ENCODE peak calls at places on chromosomes 6 and 20, in six cellular contexts. F is suprapubic skin, H is lower leg skin, K is mucosa of descending colon, G is ascending aorta, W is DND-41. N is an unnamed sample.

GRCh38 chr6:6946477-6947145 is 161.2 kb upstream of the RREB1 start:
- DNase-seq in H (no peak), K (no peak), G (no peak), W (no peak), F (no peak), N (no peak)

GRCh38 chr20:23664954-23665353 is 23.9 kb downstream of the CST4 start:
- DNase-seq in W (no peak), K (no peak), H (no peak), G (no peak), F (no peak), N (no peak)

GRCh38 chr6:143267740-143268139 is 182.8 kb downstream of the ADAT2 start:
- DNase-seq in K (no peak), W (no peak), F (no peak), G (no peak), H (no peak), N (no peak)

GRCh38 chr20:1711826-1712601 is 54.4 kb upstream of the SIRPG start:
- DNase-seq in F (no peak), W (no peak), H (no peak), G (no peak), K (no peak), N (no peak)

GRCh38 chr6:135014353-135014832 is 40.2 kb downstream of the HBS1L start:
- DNase-seq in W (peak), G (no peak), F (no peak), H (no peak), K (no peak), N (no peak)

GRCh38 chr6:165811512-165811911 is 148.5 kb upstream of the PDE10A start:
- DNase-seq in G (no peak), K (no peak), H (no peak), F (no peak), W (no peak), N (no peak)

GRCh38 chr6:7111095-7111690 is 3.4 kb downstream of the RREB1 start:
- DNase-seq in F (no peak), H (no peak), G (no peak), W (no peak), K (no peak), N (no peak)

GRCh38 chr6:122631571-122632249 is 21.5 kb downstream of the PKIB start:
- DNase-seq in H (no peak), W (no peak), F (no peak), G (no peak), K (no peak), N (no peak)

GRCh38 chr20:57383447-57384347 is 7.5 kb upstream of the RBM38 start:
- DNase-seq in H (no peak), G (no peak), K (peak), F (no peak), W (no peak), N (no peak)

GRCh38 chr6:44906761-44907160 is 421.4 kb upstream of the RUNX2 start:
- DNase-seq in W (no peak), F (no peak), G (no peak), H (no peak), K (no peak), N (no peak)

GRCh38 chr6:15818491-15818890 is 155.7 kb upstream of the DTNBP1 start:
- DNase-seq in G (no peak), W (no peak), K (no peak), H (no peak), F (no peak), N (no peak)

GRCh38 chr6:124888581-124889371 is 73.5 kb upstream of the RNF217 start:
- DNase-seq in G (no peak), W (no peak), K (no peak), F (no peak), H (no peak), N (no peak)

GRCh38 chr6:15713325-15713724 is 50.5 kb upstream of the DTNBP1 start:
- DNase-seq in F (no peak), K (no peak), G (no peak), W (no peak), H (no peak), N (no peak)

GRCh38 chr6:155710704-155711103 is 255.1 kb upstream of the NOX3 start:
- DNase-seq in W (no peak), F (no peak), H (no peak), G (no peak), K (no peak), N (no peak)

GRCh38 chr6:35507221-35507620 is 5.5 kb downstream of the TULP1 start:
- DNase-seq in K (no peak), W (no peak), G (no peak), H (no peak), F (no peak), N (no peak)

GRCh38 chr6:49582529-49582928 is 32.1 kb downstream of the C6orf141 start:
- DNase-seq in H (no peak), G (no peak), F (no peak), W (no peak), K (no peak), N (no peak)

GRCh38 chr6:83038246-83038645 is 27.4 kb downstream of the UBE3D start:
- DNase-seq in F (no peak), W (no peak), G (no peak), K (no peak), H (no peak), N (no peak)

GRCh38 chr6:5292154-5292553 is 30.8 kb downstream of the FARS2 start:
- DNase-seq in G (no peak), H (no peak), W (no peak), F (no peak), K (no peak), N (peak)

GRCh38 chr6:1832844-1833787 is 223.4 kb downstream of the FOXC1 start:
- DNase-seq in H (peak), G (no peak), F (no peak), K (peak), W (no peak), N (no peak)

GRCh38 chr20:52236292-52236691 is 44.7 kb upstream of the ZFP64 start:
- DNase-seq in H (no peak), G (no peak), W (no peak), F (no peak), K (no peak), N (no peak)

GRCh38 chr20:20003088-20003954 is 13.8 kb upstream of the NAA20 start:
- DNase-seq in G (peak), H (no peak), W (no peak), K (peak), F (no peak), N (peak)

GRCh38 chr20:17023811-17024210 is 203.0 kb upstream of the PCSK2 start:
- DNase-seq in W (no peak), H (no peak), G (no peak), F (no peak), K (no peak), N (no peak)

GRCh38 chr6:9482030-9482731 is 932.7 kb downstream of the TFAP2A start:
- DNase-seq in H (no peak), K (no peak), G (no peak), F (no peak), W (no peak), N (no peak)

GRCh38 chr20:48283470-48284110 is 498.3 kb upstream of the SULF2 start:
- DNase-seq in K (peak), F (no peak), W (no peak), G (peak), H (peak), N (peak)

GRCh38 chr6:131976545-131977061 is 25.4 kb upstream of the CCN2 start:
- DNase-seq in F (no peak), W (no peak), H (no peak), G (no peak), K (no peak), N (peak)

GRCh38 chr6:74597266-74597665 is 608.6 kb downstream of the COL12A1 start:
- DNase-seq in W (no peak), H (no peak), G (no peak), F (no peak), K (no peak), N (no peak)

GRCh38 chr20:36120241-36120640 is 34.3 kb upstream of the EPB41L1 start:
- DNase-seq in H (no peak), W (no peak), K (no peak), G (no peak), F (no peak), N (no peak)

GRCh38 chr6:76861403-76861802 is 601.9 kb downstream of the HTR1B start:
- DNase-seq in G (no peak), F (no peak), K (peak), W (no peak), H (no peak), N (peak)

GRCh38 chr6:28758046-28758817 is 165.6 kb downstream of the TRIM27 start:
- DNase-seq in F (no peak), G (no peak), H (no peak), W (no peak), K (no peak), N (peak)

GRCh38 chr6:99991955-99992354 is 2.1 kb downstream of the MCHR2 start:
- DNase-seq in F (no peak), K (no peak), H (no peak), G (no peak), W (no peak), N (no peak)

GRCh38 chr6:99997141-99997540 is 3.1 kb upstream of the MCHR2 start:
- DNase-seq in F (no peak), H (no peak), K (no peak), W (no peak), G (no peak), N (no peak)

GRCh38 chr6:99993533-99994251 is at the start of gene MCHR2:
- DNase-seq in W (no peak), H (no peak), F (no peak), G (no peak), K (no peak), N (peak)

GRCh38 chr6:99993146-99993532 is 884 bp downstream of the MCHR2 start:
- DNase-seq in K (no peak), F (no peak), G (no peak), W (no peak), H (no peak), N (no peak)

GRCh38 chr6:99995916-99996315 is 1.9 kb upstream of the MCHR2 start:
- DNase-seq in H (no peak), K (no peak), F (no peak), W (no peak), G (no peak), N (no peak)
- H3K4me3 ChIP-seq in H (no peak), K (no peak), F (no peak), W (no peak), G (no peak), N (no peak)

DNA sequence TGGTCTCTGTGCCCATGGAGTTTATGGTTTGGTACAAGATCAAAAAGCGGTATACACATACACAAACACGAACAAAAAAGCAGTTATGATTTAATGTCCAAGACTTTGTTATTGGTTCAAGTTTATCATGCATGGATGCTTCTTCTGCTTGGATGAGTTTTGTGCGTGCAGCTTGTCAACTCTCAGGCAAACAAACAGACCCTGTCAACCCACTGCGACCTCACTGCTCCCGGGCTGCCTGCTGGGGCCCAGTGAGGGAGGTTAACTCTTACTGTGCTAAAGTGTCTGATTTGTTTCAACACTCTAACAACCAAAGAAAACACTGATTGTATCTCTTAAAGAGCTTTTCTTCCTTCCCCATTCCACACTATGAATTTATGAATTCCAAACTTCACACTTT is 26.8 kb upstream of the DDR1 start:
- DNase-seq in F (no peak), H (no peak), W (no peak), G (no peak), K (no peak), N (no peak)
- H3K4me3 ChIP-seq in F (no peak), H (no peak), W (no peak), G (no peak), K (no peak), N (no peak)

GRCh38 chr20:24773168-24773567 is 175.9 kb upstream of the CST7 start:
- DNase-seq in W (no peak), F (no peak), H (no peak), K (no peak), G (no peak), N (no peak)

GRCh38 chr20:24769878-24770627 is 179.0 kb upstream of the CST7 start:
- DNase-seq in K (no peak), F (peak), H (no peak), G (no peak), W (peak), N (no peak)

GRCh38 chr20:24770628-24771556 is 178.2 kb upstream of the CST7 start:
- DNase-seq in K (no peak), F (peak), G (no peak), H (no peak), W (peak), N (no peak)

GRCh38 chr20:24772667-24773066 is 176.4 kb upstream of the CST7 start:
- DNase-seq in K (no peak), G (no peak), H (no peak), F (no peak), W (no peak), N (no peak)

DNA sequence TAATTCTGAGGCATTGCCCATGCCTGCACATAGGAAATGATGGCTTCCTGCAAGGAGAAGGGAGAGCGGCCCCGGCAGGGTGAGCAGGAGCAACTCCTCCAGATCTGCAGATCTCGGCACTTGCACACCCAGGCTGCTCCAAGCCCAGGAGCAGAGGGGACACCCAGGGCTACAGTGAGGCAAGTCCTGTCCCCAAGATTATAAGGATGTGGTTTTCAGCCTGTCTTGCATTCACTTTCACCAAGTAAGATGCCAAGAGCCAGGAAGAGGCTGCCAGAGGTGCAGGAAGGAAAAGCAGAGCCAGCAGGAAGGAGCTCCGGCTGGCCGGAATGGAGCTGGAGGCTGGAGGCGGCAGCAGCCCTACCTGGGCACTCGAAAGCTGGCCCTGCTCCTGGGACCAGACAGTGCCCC is 177.4 kb upstream of the CST7 start:
- DNase-seq in K (no peak), F (peak), G (no peak), W (peak), H (no peak), N (no peak)
- H3K4me3 ChIP-seq in K (no peak), F (no peak), G (no peak), W (no peak), H (no peak), N (no peak)

DNA sequence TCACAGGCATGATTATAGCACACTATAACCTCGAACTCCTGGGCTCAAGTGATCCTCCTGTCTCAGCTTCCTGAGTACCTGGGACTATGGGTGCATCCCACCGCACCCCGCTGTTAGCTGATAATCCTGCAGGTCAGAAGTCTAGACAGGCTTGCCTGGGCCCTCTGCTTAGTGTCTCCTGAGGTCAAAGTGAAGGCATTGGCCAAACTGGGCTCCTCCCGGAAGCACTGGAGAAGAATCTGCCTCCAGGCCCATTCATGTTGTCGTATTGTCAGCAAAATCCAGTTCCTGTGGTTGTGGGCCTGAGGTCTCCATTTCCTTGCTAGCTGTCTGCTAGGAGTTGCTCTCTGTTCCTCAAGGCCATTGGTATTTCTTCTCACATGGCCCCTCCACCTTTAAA is 6.3 kb upstream of the MROH8 start:
- DNase-seq in K (no peak), G (no peak), H (no peak), W (no peak), F (no peak), N (no peak)
- H3K4me3 ChIP-seq in K (no peak), G (no peak), H (no peak), W (no peak), F (no peak), N (no peak)

DNA sequence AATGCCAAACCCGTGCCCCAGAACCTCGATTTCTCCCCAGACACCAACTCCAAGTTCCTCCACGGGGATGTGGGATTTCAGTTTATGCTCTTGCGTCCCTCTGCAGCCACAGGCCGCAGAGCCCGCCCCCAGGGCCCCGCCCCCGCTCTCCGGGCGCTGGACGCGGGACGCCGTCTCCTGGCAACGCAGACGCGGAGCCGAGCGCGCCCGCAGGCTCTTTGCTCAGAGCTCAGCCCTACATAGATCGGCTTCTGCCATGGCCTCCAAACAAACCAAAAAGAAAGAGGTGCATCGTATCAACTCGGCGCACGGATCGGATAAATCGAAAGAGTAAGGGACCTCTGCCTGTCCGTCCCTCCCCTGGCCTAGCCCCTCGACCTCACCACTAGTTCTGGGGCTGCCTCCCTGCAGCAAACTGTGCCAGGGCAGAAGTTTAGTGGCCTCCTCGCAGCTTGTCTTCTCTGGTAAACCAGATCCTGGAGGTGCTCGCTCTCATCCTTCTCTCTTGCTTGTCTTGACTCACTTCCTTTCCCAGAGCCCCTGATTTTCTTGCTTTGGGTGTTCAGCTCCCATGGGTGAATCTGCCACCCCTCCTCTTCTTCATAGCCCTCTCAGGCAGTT is at the start of gene ADGB:
- DNase-seq in G (no peak), F (peak), W (no peak), H (peak), K (peak), N (peak)
- H3K4me3 ChIP-seq in G (peak), F (peak), W (no peak), H (no peak), K (no peak), N (peak)

DNA sequence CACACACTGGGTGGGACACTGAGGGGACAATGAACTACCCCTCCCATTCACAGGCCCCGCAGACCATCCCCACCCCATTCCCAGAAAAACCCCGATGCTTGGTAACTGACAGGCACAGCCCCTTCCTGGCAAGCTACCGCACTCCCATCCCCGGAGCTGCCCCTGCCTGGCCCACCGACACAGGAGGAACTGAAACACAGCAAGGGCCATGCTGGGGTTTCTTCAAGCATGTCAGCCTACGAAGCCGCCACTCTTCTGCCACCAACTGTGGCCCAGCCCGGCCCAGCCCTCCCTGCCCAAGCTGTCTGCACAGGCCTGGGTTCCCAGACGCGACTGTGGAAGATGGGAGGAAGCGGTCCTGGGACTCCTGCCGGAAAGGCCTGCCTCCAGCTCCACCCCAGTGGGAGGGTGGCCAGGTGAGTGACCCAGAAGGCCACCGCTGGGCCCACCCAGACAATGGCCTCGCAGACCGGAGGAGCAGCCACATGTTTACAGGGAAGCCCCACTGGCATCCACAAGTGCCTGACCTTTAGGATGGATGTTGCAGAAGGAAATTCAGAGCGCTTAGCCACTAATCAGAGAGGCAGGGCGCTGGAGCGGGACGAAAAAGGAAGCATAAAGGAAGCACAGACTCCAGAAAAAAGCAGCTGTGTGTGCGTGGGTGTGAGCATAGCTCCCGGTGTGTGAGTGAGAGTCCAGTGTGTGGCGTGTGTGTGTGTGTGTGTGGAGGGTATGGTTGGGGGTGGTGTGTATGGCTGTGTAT is 91.5 kb downstream of the PRND start:
- DNase-seq in K (peak), G (no peak), W (no peak), F (peak), H (no peak), N (peak)
- H3K4me3 ChIP-seq in K (no peak), G (no peak), W (no peak), F (no peak), H (no peak), N (no peak)

DNA sequence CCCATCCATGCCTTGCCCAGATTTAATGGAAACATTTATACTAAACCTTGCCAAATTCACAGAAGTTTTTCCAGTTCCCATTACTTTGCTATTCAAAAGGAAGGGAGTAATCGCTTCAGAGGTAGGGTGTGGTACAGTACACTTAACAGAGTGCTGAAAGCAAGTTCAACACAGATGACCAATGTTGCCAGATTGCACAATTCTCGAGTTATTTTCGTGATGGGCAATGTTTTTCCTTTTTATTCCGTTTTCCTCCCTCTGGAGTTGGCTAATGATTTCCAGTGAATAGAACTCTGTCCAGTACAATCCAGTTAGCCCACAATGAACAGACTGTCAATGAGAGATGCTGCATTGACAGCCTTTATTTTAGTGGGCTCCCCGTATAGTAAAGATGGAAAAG is 49.3 kb upstream of the RANBP9 start:
- DNase-seq in W (no peak), K (peak), H (peak), G (no peak), F (no peak), N (no peak)
- H3K4me3 ChIP-seq in W (no peak), K (no peak), H (no peak), G (no peak), F (peak), N (no peak)

DNA sequence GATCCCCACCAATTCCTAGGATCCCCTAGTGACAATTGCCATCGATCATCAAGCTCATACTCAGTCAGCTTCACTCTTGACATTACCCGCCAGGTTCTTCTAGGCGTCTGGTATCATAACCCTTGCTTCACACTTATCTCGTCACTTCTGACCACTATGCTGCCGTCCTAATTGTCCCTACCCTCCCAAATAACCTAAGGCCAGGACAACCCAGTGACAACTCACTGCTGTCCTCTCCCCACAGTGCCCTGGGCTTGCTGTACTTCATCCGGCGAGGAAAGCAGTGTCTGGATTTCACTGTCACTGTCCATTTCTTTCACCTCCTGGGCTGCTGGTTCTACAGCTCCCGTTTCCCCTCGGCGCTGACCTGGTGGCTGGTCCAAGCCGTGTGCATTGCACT is 3.7 kb downstream of the SYS1 start:
- DNase-seq in K (no peak), H (no peak), G (no peak), F (no peak), W (no peak), N (no peak)
- H3K4me3 ChIP-seq in K (no peak), H (no peak), G (no peak), F (no peak), W (no peak), N (no peak)

N was measured in cardiac muscle cell.